ENCODE peak calls at places on chromosome 12, in five cellular contexts. Z is hepatocyte, A is SK-N-SH, Y is HCT116, P is GM23248. H is an unnamed sample. For H3K4me1 and H3K9me2, the result is how much of the 10 kb centered on the place peaks cover.

GRCh38 chr12:46958093-46958492 is 121.3 kb upstream of the PCED1B start:
- DNase-seq in Z (no peak), Y (no peak), P (no peak), A (no peak), H (no peak)

GRCh38 chr12:112353389-112353788 is 28.8 kb downstream of the HECTD4 start:
- DNase-seq in Z (no peak), A (no peak), Y (peak), P (peak), H (peak)

GRCh38 chr12:113359939-113360748 is 1.8 kb downstream of the PLBD2 start:
- DNase-seq in Z (no peak), A (peak), Y (no peak), P (peak), H (no peak)

GRCh38 chr12:113190761-113191160 is 5.2 kb downstream of the RITA1 start:
- DNase-seq in Z (no peak), P (peak), Y (peak), A (peak), H (no peak)

GRCh38 chr12:9134981-9135628 is 19.4 kb upstream of the A2M start:
- DNase-seq in A (no peak), Z (no peak), Y (peak), P (no peak), H (peak)

GRCh38 chr12:5171701-5172100 is 128.0 kb downstream of the KCNA5 start:
- DNase-seq in P (peak), A (peak), Z (peak), Y (peak), H (peak)

GRCh38 chr12:98736352-98737326 is 91.5 kb downstream of the APAF1 start:
- DNase-seq in A (peak), Z (peak), Y (no peak), P (no peak), H (no peak)

GRCh38 chr12:14213542-14213941 is 151.9 kb upstream of the ATF7IP start:
- DNase-seq in A (no peak), Y (peak), P (no peak), Z (no peak), H (peak)

GRCh38 chr12:88036368-88036965 is 7.3 kb upstream of the C12orf50 start:
- DNase-seq in Y (no peak), P (peak), A (no peak), Z (peak), H (peak)

GRCh38 chr12:53205747-53206146 is 1.3 kb downstream of the ITGB7 start:
- DNase-seq in Y (no peak), Z (no peak), P (peak), A (no peak), H (peak)

GRCh38 chr12:64983771-64984170 is 137.3 kb downstream of the WIF1 start:
- DNase-seq in A (no peak), P (no peak), Z (no peak), Y (no peak), H (no peak)

GRCh38 chr12:11688831-11689230 is 39.4 kb downstream of the ETV6 start:
- DNase-seq in A (no peak), Y (no peak), P (peak), Z (no peak), H (no peak)

GRCh38 chr12:47773062-47773857 is at the start of gene SLC48A1:
- DNase-seq in P (peak), A (peak), Y (no peak), Z (peak), H (peak)

GRCh38 chr12:22631863-22632463 is 7.0 kb downstream of the ETNK1 start:
- DNase-seq in P (peak), Z (peak), A (peak), Y (no peak), H (no peak)

GRCh38 chr12:91189526-91189925 is 6.9 kb upstream of the DCN start:
- DNase-seq in Y (no peak), A (no peak), P (peak), Z (no peak), H (no peak)

GRCh38 chr12:121813951-121814350 is 10.1 kb downstream of the SETD1B start:
- DNase-seq in A (no peak), Y (no peak), Z (no peak), P (no peak), H (no peak)

GRCh38 chr12:126558219-126558618 is 1493.0 kb downstream of the AACS start:
- DNase-seq in A (no peak), Y (no peak), Z (no peak), P (no peak), H (no peak)

GRCh38 chr12:118374126-118374725 is 1.5 kb upstream of the TAOK3 start:
- DNase-seq in A (no peak), P (peak), Z (no peak), Y (no peak), H (no peak)
- H3K4me1 ChIP-seq in A (under half), P (under half), Z (under half), Y (under half), H (under half)

DNA sequence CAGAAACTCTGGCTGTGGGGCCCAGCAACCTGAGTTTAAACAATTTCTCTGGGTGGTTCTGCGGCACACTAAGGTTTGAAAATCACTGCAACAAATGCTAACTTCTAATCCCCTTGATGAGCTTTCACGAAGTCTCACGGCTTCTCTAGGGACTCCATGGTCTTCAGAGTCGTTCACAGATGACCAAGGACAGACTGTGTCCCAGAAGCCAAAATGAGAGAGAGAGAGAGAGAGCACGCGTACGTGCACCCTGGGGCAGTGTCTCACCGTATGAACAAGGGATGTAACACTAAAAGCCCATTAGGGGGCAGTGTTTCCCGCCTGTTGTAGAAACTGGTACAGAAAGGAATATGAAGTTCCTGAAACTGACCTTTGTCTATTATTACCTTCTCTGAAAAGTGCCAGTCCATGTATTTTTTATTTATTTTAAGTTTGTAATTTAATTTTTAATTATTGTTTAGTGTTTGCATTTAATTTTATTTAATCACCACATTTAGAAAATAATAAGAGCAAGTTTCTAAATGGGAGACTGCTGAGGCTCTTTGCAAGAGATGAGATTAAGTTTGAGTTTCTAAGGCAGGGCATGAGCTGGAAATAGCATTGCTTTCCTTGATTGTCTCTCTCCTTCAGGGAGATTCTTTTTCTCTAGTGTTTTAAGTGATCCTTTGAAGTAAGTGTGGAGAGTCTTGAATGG is 3.4 kb downstream of the APOLD1 start:
- DNase-seq in A (peak), Y (peak), Z (peak), P (peak), H (peak)
- H3K9me2 ChIP-seq in A (under half), Y (under half), Z (under half), P (under half), H (under half)

GRCh38 chr12:50660425-50660822 is 103.5 kb upstream of the ATF1 start:
- DNase-seq in Z (no peak), A (no peak), P (no peak), Y (no peak), H (no peak)
- H3K4me2 ChIP-seq in Z (no peak), A (no peak), P (no peak), Y (no peak), H (no peak)

GRCh38 chr12:6541371-6542165 is 7.3 kb downstream of the GAPDH start:
- DNase-seq in Z (no peak), A (no peak), Y (no peak), P (no peak), H (no peak)

GRCh38 chr12:6536894-6537579 is 2.7 kb downstream of the GAPDH start:
- DNase-seq in P (peak), A (no peak), Y (no peak), Z (no peak), H (no peak)

GRCh38 chr12:6538420-6539275 is 4.3 kb downstream of the GAPDH start:
- DNase-seq in P (peak), Z (no peak), Y (no peak), A (peak), H (peak)

GRCh38 chr12:6540181-6540877 is 6.0 kb downstream of the GAPDH start:
- DNase-seq in A (peak), Z (peak), P (peak), Y (peak), H (peak)

DNA sequence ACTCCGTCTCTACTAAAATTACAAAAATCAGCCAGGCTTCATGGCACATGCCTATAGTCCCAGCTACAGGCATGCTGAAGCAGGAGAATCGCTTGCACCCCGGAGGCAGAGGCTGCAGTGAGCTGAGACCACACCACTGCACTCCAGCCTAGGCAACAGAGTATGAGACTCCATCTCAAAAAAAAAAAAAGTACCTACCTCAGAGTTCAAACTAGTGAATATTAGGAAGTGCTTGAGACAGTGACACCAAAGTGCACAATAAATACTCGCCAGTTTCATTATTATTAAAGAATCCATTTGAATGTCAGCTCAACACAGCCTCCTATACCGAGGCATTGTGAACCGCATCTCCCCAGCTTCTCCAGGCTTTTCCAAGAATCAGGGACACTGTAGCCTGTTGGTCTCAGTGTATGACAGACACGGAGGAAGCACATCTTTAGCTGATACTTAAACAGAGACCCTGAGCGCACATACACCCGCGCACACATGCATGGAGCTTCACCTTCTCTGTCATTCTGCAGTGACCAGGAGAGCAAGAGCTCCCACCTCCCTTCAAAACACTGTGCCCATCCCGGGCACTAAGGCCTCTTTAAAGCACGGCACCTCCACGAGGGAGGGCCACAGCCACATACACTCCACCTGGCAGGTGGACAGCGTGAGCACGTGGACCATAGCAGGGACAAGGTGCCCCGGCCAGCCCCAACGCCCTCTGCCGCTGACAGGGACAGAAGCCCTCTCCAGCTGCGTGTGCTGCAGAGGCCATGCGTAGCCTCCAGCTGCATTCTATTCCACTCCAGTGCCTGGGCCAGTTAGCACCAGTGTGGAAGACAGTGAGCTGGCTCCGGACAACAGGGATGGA is 5.2 kb downstream of the GAPDH start:
- DNase-seq in P (peak), Z (no peak), A (peak), Y (no peak), H (no peak)
- H3K4me1 ChIP-seq in P (under half), Z (under half), A (under half), Y (half or more), H (under half)

GRCh38 chr12:41899577-41899976 is 245.1 kb downstream of the GXYLT1 start:
- DNase-seq in Y (no peak), A (no peak), P (no peak), Z (no peak), H (no peak)
- H3K9me2 ChIP-seq in Y (under half), A (under half), P (under half), Z (under half), H (under half)

H was measured in PC-9.